ENCODE peak calls at places on chromosomes 5 and 9, in six cellular contexts. One of them, this sample, is unnamed.

GRCh38 chr5:149684371-149684770 is 45.7 kb upstream of the PPARGC1B start:
- DNase-seq in GM12878: no peak
- DNase-seq in GM12892: no peak
- DNase-seq in H1: no peak
- DNase-seq in HepG2: no peak
- DNase-seq in K562: no peak
- DNase-seq in this sample: no peak

GRCh38 chr5:55711531-55712022 is 547 bp downstream of the SLC38A9 start:
- DNase-seq in GM12878: no peak
- DNase-seq in GM12892: no peak
- DNase-seq in H1: no peak
- DNase-seq in HepG2: no peak
- DNase-seq in K562: no peak
- DNase-seq in this sample: no peak

GRCh38 chr5:147509710-147510651 is at the start of gene DPYSL3:
- DNase-seq in GM12878: no peak
- DNase-seq in GM12892: no peak
- DNase-seq in H1: peak
- DNase-seq in HepG2: no peak
- DNase-seq in K562: no peak
- DNase-seq in this sample: no peak

GRCh38 chr5:136025900-136026299 is 2.9 kb upstream of the TGFBI start:
- DNase-seq in GM12878: no peak
- DNase-seq in GM12892: no peak
- DNase-seq in H1: no peak
- DNase-seq in HepG2: no peak
- DNase-seq in K562: no peak
- DNase-seq in this sample: no peak

GRCh38 chr5:174418809-174419522 is 305.4 kb upstream of the MSX2 start:
- DNase-seq in GM12878: no peak
- DNase-seq in GM12892: no peak
- DNase-seq in H1: no peak
- DNase-seq in HepG2: peak
- DNase-seq in K562: no peak
- DNase-seq in this sample: no peak

GRCh38 chr9:19614294-19614693 is 174.5 kb downstream of the SLC24A2 start:
- DNase-seq in GM12878: no peak
- DNase-seq in GM12892: no peak
- DNase-seq in H1: no peak
- DNase-seq in HepG2: no peak
- DNase-seq in K562: no peak
- DNase-seq in this sample: no peak

GRCh38 chr5:145341842-145342241 is 493.3 kb downstream of the PRELID2 start:
- DNase-seq in GM12878: no peak
- DNase-seq in GM12892: no peak
- DNase-seq in H1: no peak
- DNase-seq in HepG2: no peak
- DNase-seq in K562: no peak
- DNase-seq in this sample: no peak

GRCh38 chr5:94849821-94850736 is 231.6 kb downstream of the SLF1 start:
- DNase-seq in GM12878: peak
- DNase-seq in GM12892: no peak
- DNase-seq in H1: no peak
- DNase-seq in HepG2: peak
- DNase-seq in K562: peak
- DNase-seq in this sample: peak

GRCh38 chr5:169197343-169197742 is 103.6 kb downstream of the SLIT3 start:
- DNase-seq in GM12878: no peak
- DNase-seq in GM12892: no peak
- DNase-seq in H1: no peak
- DNase-seq in HepG2: no peak
- DNase-seq in K562: no peak
- DNase-seq in this sample: no peak

GRCh38 chr9:2704504-2704903 is 12.8 kb upstream of the KCNV2 start:
- DNase-seq in GM12878: no peak
- DNase-seq in GM12892: no peak
- DNase-seq in H1: no peak
- DNase-seq in HepG2: no peak
- DNase-seq in K562: no peak
- DNase-seq in this sample: no peak

GRCh38 chr9:2711716-2712115 is 5.6 kb upstream of the KCNV2 start:
- DNase-seq in GM12878: no peak
- DNase-seq in GM12892: no peak
- DNase-seq in H1: no peak
- DNase-seq in HepG2: no peak
- DNase-seq in K562: no peak
- DNase-seq in this sample: no peak

GRCh38 chr9:2709645-2710101 is 7.6 kb upstream of the KCNV2 start:
- DNase-seq in GM12878: no peak
- DNase-seq in GM12892: no peak
- DNase-seq in H1: no peak
- DNase-seq in HepG2: no peak
- DNase-seq in K562: no peak
- DNase-seq in this sample: no peak
- TF ChIP-seq TAF1 in GM12878: no peak
- TF ChIP-seq TAF1 in GM12892: no peak
- TF ChIP-seq TAF1 in H1: no peak
- TF ChIP-seq TAF1 in HepG2: no peak
- TF ChIP-seq TAF1 in K562: no peak
- TF ChIP-seq TAF1 in this sample: no peak

GRCh38 chr5:154624341-154624740 is 130.8 kb upstream of the LARP1 start:
- DNase-seq in GM12878: no peak
- DNase-seq in GM12892: no peak
- DNase-seq in H1: no peak
- DNase-seq in HepG2: no peak
- DNase-seq in K562: no peak
- DNase-seq in this sample: no peak
- TF ChIP-seq POLR2A in GM12878: no peak
- TF ChIP-seq POLR2A in GM12892: no peak
- TF ChIP-seq POLR2A in H1: no peak
- TF ChIP-seq POLR2A in HepG2: no peak
- TF ChIP-seq POLR2A in K562: no peak
- TF ChIP-seq POLR2A in this sample: no peak

GRCh38 chr5:177066227-177066626 is 20.5 kb upstream of the FGFR4 start:
- DNase-seq in GM12878: no peak
- DNase-seq in GM12892: no peak
- DNase-seq in H1: no peak
- DNase-seq in HepG2: no peak
- DNase-seq in K562: no peak
- DNase-seq in this sample: no peak

GRCh38 chr5:177065480-177065879 is 21.2 kb upstream of the FGFR4 start:
- DNase-seq in GM12878: no peak
- DNase-seq in GM12892: no peak
- DNase-seq in H1: no peak
- DNase-seq in HepG2: no peak
- DNase-seq in K562: no peak
- DNase-seq in this sample: no peak

GRCh38 chr5:177067491-177067890 is 19.2 kb upstream of the FGFR4 start:
- DNase-seq in GM12878: no peak
- DNase-seq in GM12892: no peak
- DNase-seq in H1: no peak
- DNase-seq in HepG2: no peak
- DNase-seq in K562: no peak
- DNase-seq in this sample: no peak

GRCh38 chr5:177070536-177071191 is 16.1 kb upstream of the FGFR4 start:
- DNase-seq in GM12878: peak
- DNase-seq in GM12892: no peak
- DNase-seq in H1: no peak
- DNase-seq in HepG2: no peak
- DNase-seq in K562: no peak
- DNase-seq in this sample: no peak

DNA sequence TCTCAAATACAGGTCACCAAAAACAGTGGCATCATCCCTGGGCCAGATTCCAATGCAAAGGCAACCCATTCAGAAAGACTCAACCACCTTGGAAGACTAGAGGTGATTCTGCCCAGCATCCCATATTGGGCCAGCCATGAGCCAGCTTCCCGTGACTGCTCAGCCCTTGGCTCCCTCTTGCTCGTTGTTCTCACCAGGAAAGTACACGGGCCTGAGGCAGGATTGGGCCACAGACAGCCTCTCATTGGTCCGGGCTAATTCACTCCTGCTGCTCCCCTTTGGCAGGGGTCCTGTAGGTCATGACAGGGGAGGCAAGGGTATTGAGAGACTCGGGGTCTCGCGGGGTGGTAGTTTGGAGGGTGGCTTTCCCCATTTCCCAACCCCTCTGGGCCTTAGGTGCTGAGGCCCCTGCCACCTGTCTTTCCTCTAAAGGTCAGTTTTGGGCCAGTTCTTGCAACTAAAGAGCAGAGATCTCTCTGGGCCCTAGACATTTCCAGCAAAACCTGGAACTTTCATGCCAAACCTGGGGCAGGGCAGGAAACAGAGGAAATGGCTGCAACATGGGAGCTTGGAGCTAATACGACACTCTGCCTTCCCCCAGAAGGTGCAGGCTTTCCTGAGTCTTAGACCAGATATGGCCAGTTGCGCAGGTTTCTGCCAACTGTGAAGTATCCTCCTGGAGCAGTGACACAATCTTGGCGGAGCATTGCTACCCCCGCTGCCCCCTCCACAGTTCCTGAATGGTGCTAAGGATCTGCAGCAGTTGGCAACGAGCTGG is 22.0 kb upstream of the FGFR4 start:
- DNase-seq in GM12878: no peak
- DNase-seq in GM12892: no peak
- DNase-seq in H1: no peak
- DNase-seq in HepG2: no peak
- DNase-seq in K562: no peak
- DNase-seq in this sample: no peak
- TF ChIP-seq POLR2AphosphoS5 in GM12878: no peak
- TF ChIP-seq POLR2AphosphoS5 in GM12892: no peak
- TF ChIP-seq POLR2AphosphoS5 in H1: no peak
- TF ChIP-seq POLR2AphosphoS5 in HepG2: no peak
- TF ChIP-seq POLR2AphosphoS5 in K562: no peak
- TF ChIP-seq POLR2AphosphoS5 in this sample: no peak

DNA sequence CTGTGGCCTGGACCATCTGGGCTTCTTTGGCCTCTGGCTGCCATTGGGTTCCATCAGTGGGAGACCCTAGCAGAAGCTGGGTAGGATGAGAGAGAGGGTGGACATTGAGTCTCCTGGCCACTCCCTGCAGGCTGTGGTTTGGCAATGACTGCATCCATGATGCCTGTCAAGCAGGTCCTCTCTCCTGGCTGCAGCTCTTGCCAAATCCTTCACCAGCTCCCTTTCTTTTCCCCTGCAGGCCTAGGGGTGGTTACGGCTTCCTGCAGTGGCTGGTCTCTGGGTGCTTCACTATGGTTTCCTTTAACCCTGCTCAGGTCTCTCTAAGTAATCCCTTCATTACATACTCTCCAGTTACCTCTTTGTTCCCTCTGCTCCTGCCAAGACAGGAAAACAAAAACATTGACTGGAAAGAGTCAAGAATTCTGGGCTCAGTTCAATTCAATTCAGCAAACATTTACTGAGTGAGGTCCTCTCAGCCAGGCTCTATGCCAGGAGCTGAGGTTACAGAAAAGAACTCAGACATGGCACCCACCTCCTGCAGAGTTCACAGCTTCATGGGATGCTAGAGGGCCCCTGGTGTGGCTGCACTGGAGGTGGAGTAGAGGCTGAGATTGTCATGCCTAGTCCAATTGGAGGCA is 19.8 kb upstream of the PTPN3 start:
- DNase-seq in GM12878: no peak
- DNase-seq in GM12892: no peak
- DNase-seq in H1: no peak
- DNase-seq in HepG2: no peak
- DNase-seq in K562: no peak
- DNase-seq in this sample: no peak
- TF ChIP-seq TAF1 in GM12878: no peak
- TF ChIP-seq TAF1 in GM12892: no peak
- TF ChIP-seq TAF1 in H1: no peak
- TF ChIP-seq TAF1 in HepG2: no peak
- TF ChIP-seq TAF1 in K562: no peak
- TF ChIP-seq TAF1 in this sample: no peak

GRCh38 chr9:133162802-133163558 is 734 bp downstream of the GBGT1 start:
- DNase-seq in GM12878: no peak
- DNase-seq in GM12892: no peak
- DNase-seq in H1: no peak
- DNase-seq in HepG2: no peak
- DNase-seq in K562: no peak
- DNase-seq in this sample: no peak

GRCh38 chr9:133164209-133164590 is 486 bp upstream of the GBGT1 start:
- DNase-seq in GM12878: no peak
- DNase-seq in GM12892: no peak
- DNase-seq in H1: no peak
- DNase-seq in HepG2: no peak
- DNase-seq in K562: no peak
- DNase-seq in this sample: no peak

GRCh38 chr9:133161542-133161950 is 2.2 kb downstream of the GBGT1 start:
- DNase-seq in GM12878: no peak
- DNase-seq in GM12892: no peak
- DNase-seq in H1: no peak
- DNase-seq in HepG2: no peak
- DNase-seq in K562: no peak
- DNase-seq in this sample: no peak

GRCh38 chr9:133166392-133166791 is 2.7 kb upstream of the GBGT1 start:
- DNase-seq in GM12878: no peak
- DNase-seq in GM12892: no peak
- DNase-seq in H1: no peak
- DNase-seq in HepG2: no peak
- DNase-seq in K562: peak
- DNase-seq in this sample: no peak

DNA sequence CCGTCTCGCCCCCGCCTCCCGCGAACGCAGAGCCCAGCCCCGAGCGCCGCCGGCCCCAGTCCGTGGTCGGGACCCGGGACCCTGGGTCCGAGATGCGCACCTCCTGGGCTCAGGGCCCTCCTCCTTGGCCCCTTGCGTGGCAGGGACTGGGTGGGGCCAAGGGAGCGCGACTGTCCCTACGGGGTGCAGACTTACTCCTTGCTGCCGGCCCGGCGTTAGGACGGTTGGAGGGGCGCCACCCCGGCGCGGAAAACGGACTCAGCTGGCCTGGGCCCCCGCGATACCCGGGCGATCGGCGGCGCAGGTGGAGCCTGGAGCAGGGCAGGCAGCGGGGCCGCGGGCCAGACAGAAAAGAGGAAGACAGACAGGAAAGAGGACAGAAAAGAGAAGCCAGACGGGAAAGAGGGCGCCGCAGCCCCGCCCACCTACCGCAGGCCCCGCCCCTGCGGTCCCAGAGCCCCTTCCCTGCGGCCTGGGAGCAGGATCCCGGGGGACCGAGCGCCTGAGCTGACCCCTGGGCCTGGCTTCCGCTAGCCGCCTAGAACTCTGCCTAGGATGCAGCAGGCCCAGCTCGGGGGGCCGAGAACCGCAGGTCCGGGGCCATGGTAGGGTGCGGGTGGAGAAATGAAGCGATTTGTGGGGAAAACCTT is at the start of gene GBGT1:
- DNase-seq in GM12878: no peak
- DNase-seq in GM12892: peak
- DNase-seq in H1: no peak
- DNase-seq in HepG2: no peak
- DNase-seq in K562: peak
- DNase-seq in this sample: no peak
- TF ChIP-seq POLR2A in GM12878: no peak
- TF ChIP-seq POLR2A in GM12892: no peak
- TF ChIP-seq POLR2A in H1: no peak
- TF ChIP-seq POLR2A in HepG2: no peak
- TF ChIP-seq POLR2A in K562: peak
- TF ChIP-seq POLR2A in this sample: no peak

GRCh38 chr9:36158917-36159316 is 10.3 kb upstream of the CCIN start:
- DNase-seq in GM12878: no peak
- DNase-seq in GM12892: no peak
- DNase-seq in H1: no peak
- DNase-seq in HepG2: no peak
- DNase-seq in K562: no peak
- DNase-seq in this sample: no peak
- TF ChIP-seq POLR2AphosphoS5 in GM12878: no peak
- TF ChIP-seq POLR2AphosphoS5 in GM12892: no peak
- TF ChIP-seq POLR2AphosphoS5 in H1: no peak
- TF ChIP-seq POLR2AphosphoS5 in HepG2: no peak
- TF ChIP-seq POLR2AphosphoS5 in K562: no peak
- TF ChIP-seq POLR2AphosphoS5 in this sample: no peak

This sample was measured in GM12891.